ENCODE peak calls at places on chromosome 22, in four cellular contexts. S, N, V and E are unnamed samples.

GRCh38 chr22:36325163-36326031 is 62.4 kb downstream of the MYH9 start:
- DNase-seq in S (no peak), V (no peak), N (no peak), E (peak; percentile 86)

GRCh38 chr22:27252282-27253049 is 549.1 kb downstream of the MN1 start:
- DNase-seq in V (no peak), N (no peak), S (no peak), E (peak; percentile 78)

GRCh38 chr22:23270212-23270733 is 90.0 kb downstream of the BCR start:
- DNase-seq in N (peak; percentile 59), V (no peak), S (no peak), E (peak; percentile 7)

GRCh38 chr22:42022162-42022847 is 23.7 kb downstream of the WBP2NL start:
- DNase-seq in S (no peak), N (no peak), V (no peak), E (no peak)

GRCh38 chr22:29570456-29570855 is 10.5 kb downstream of the NIPSNAP1 start:
- DNase-seq in N (no peak), V (no peak), S (no peak), E (no peak)

GRCh38 chr22:35572552-35572951 is 31.9 kb downstream of the RASD2 start:
- DNase-seq in V (no peak), N (no peak), S (no peak), E (no peak)

GRCh38 chr22:28052818-28053217 is 133.8 kb upstream of the PITPNB start:
- DNase-seq in V (no peak), S (no peak), N (no peak), E (no peak)

GRCh38 chr22:23187871-23188700 is 7.8 kb downstream of the BCR start:
- DNase-seq in N (no peak), V (no peak), S (no peak), E (peak; percentile 23)

GRCh38 chr22:44020981-44021380 is 3.1 kb upstream of the PARVB start:
- DNase-seq in N (no peak), S (no peak), V (no peak), E (peak; percentile 67)

GRCh38 chr22:28792491-28793383 is 7.6 kb downstream of the XBP1 start:
- DNase-seq in V (no peak), N (no peak), S (no peak), E (no peak)

GRCh38 chr22:28920757-28921584 is 37.6 kb downstream of the ZNRF3 start:
- DNase-seq in N (no peak), S (no peak), V (no peak), E (no peak)

GRCh38 chr22:19411690-19412045 is 19.9 kb downstream of the HIRA start:
- DNase-seq in V (no peak), S (no peak), N (no peak), E (no peak)

GRCh38 chr22:22906907-22907550 is 19.4 kb downstream of the IGLL5 start:
- DNase-seq in S (no peak), N (no peak), V (no peak), E (no peak)

GRCh38 chr22:33335611-33336279 is 277.6 kb upstream of the SYN3 start:
- DNase-seq in S (no peak), V (no peak), N (no peak), E (no peak)

GRCh38 chr22:35541254-35541748 is 670 bp downstream of the RASD2 start:
- DNase-seq in V (no peak), S (no peak), N (no peak), E (no peak)

GRCh38 chr22:37929390-37929789 is 23.3 kb downstream of the MICALL1 start:
- DNase-seq in N (no peak), S (no peak), V (no peak), E (no peak)

GRCh38 chr22:44574057-44574456 is 76.0 kb upstream of the RTL6 start:
- DNase-seq in N (no peak), V (no peak), S (no peak), E (peak; percentile 68)

GRCh38 chr22:47304854-47305253 is 542.4 kb downstream of the TBC1D22A start:
- DNase-seq in S (no peak), V (no peak), N (no peak), E (no peak)

GRCh38 chr22:46133588-46133855 is 16.8 kb upstream of the PPARA start:
- DNase-seq in S (no peak), V (no peak), N (no peak), E (no peak)
- H3K56ac ChIP-seq in S (no peak overlapping the region), V (no peak overlapping the region), N (no peak overlapping the region), E (no peak overlapping the region)

GRCh38 chr22:49738006-49738405 is 89.7 kb downstream of the BRD1 start:
- DNase-seq in V (no peak), N (no peak), S (no peak), E (no peak)

GRCh38 chr22:49740242-49740641 is 87.4 kb downstream of the BRD1 start:
- DNase-seq in S (no peak), N (no peak), V (no peak), E (no peak)

GRCh38 chr22:49737101-49737551 is 90.5 kb downstream of the BRD1 start:
- DNase-seq in N (no peak), V (no peak), S (no peak), E (no peak)

GRCh38 chr22:49739138-49739537 is 88.5 kb downstream of the BRD1 start:
- DNase-seq in V (no peak), S (no peak), N (no peak), E (no peak)

GRCh38 chr22:49738566-49738965 is 89.1 kb downstream of the BRD1 start:
- DNase-seq in N (no peak), S (no peak), V (no peak), E (no peak)
- H3K56ac ChIP-seq in N (no peak overlapping the region), S (no peak overlapping the region), V (no peak overlapping the region), E (no peak overlapping the region)

DNA sequence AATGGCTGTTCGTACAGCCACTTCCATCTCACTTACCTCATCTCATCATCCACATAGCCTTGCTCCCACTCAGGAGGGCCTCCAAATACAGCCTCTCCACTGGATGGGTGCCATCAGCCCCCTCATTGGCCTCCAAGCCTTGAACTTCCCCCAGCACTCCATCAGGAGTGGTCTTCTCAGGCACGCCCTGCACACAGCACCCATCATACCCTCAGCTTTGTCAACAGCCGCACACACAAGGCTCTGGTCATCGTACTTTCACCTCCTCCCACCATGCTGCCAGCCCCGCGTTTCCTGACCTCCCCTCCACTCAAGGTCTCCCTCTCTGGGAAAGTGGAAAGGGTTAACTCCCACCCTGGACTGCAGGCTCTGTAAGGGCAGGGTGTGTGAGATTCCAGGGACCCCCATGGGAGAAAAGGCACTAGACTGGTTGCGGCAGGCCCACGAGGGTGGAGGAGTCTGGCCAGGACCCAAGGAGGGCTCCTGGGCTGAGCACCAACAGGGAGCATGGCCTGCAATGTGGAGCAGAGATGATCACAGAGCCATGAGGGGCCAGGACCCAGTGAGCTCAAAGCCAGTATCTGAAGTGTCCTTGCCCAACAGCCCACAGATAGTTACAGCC is 21.0 kb upstream of the SCARF2 start:
- DNase-seq in V (no peak), S (no peak), N (no peak), E (no peak)
- H3K56ac ChIP-seq in V (no peak overlapping the region), S (no peak overlapping the region), N (no peak overlapping the region), E (no peak overlapping the region)

GRCh38 chr22:45965565-45965962 is 11.4 kb downstream of the WNT7B start:
- DNase-seq in S (no peak), N (no peak), V (no peak), E (no peak)
- H3K56ac ChIP-seq in S (no peak overlapping the region), N (no peak overlapping the region), V (no peak overlapping the region), E (no peak overlapping the region)

DNA sequence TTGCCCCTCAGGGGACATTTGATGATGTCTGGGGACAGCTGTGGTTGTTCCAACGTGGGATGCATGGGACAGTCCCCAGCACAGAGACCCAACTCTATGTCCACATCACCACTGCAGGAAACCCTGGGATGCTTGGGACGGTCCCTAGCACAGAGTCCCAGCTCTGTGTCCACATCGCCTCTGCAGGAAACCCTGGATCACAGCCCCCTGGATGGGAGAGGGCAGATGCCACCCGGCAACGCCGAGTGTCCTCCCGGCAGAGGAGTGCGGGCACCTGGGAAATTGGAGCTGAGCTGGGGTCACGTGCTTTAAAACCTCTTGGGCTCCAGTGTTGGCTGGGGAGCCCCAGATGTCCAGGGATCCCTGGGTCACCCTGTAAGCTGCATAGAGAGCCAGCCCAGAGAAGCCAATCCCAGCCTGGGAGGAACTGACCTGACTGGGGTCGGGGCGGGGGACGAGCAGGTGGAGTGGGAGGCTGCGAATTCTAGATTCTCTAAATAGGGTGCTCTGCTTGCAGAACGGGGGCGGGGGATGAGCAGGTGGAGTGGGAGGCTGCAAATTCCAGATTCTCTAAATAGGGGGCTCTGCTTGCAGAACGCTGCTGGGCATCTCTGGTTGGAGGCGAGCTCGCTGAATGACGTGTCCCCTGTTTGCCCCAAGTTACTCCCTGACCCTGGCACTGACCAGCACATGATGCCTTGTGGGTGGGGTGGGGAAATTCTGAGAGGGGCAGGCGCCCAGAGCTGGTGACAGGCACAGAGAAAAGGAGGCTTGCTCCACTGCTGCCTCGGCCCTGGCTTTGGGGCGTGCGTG is 1197.8 kb downstream of the BRD1 start:
- DNase-seq in V (no peak), N (no peak), S (no peak), E (no peak)
- H3K56ac ChIP-seq in V (no peak overlapping the region), N (no peak overlapping the region), S (no peak overlapping the region), E (no peak overlapping the region)

GRCh38 chr22:31275576-31275975 is 16.7 kb downstream of the PIK3IP1 start:
- DNase-seq in S (no peak), N (no peak), V (no peak), E (no peak)
- H3K56ac ChIP-seq in S (no peak overlapping the region), N (no peak overlapping the region), V (no peak overlapping the region), E (no peak overlapping the region)

DNA sequence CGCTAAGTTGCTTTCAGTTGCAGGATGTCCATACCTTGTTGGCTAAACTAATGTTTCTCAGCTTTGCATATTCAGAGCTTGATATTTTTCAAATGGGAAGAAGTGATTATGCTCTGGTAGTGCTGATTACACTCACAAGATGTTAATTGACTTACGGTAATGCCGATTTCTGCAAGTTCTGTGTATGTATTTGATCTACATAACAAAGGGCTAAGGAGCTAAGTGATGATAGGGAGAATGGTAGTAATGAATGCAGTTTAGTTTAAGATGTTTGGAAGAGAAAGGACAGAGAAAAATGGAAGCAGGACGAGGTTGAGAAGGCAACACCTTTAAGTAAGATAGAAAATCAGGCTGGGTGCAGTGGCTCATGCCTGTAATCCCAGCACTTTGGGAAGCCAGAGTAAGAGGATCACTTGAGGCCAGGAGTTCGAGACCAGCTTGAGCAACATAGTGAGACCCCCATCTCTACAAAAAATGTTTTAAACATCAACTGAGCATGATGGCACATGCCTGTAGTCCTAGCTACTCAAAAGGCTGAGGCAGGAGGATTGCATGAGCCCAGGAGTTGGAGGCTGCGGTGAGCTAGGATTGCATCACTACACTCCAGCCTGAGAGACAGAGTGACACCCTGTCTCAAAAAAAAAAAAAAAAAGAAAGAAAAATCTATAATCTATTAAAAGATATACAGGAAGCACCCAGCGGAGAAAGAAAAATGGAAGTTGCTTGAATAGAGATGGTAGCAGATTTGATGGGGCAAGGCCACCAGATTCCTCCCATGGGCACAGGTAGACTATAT is 61.6 kb downstream of the FAM83F start:
- DNase-seq in V (no peak), S (no peak), N (no peak), E (no peak)
- H3K56ac ChIP-seq in V (no peak overlapping the region), S (no peak overlapping the region), N (no peak overlapping the region), E (no peak overlapping the region)